ENCODE peak calls at places on chromosomes 3 and 15, in six cellular contexts. N, D, C, Q, V and L are unnamed samples. For H3K27me3, the result is how much of the 10 kb centered on the place peaks cover.

GRCh38 chr3:138455801-138456716 is 21.6 kb downstream of the ESYT3 start:
- DNase-seq in Q (no peak), N (no peak), C (no peak), V (no peak), D (no peak), L (no peak)

GRCh38 chr15:84620626-84621025 is 19.8 kb downstream of the ZSCAN2 start:
- DNase-seq in D (no peak), V (no peak), Q (no peak), C (no peak), N (no peak), L (no peak)

GRCh38 chr15:71599404-71600225 is 210.7 kb upstream of the NR2E3 start:
- DNase-seq in D (no peak), V (no peak), Q (no peak), N (no peak), C (peak), L (no peak)

GRCh38 chr3:41674449-41674848 is 287.5 kb downstream of the ULK4 start:
- DNase-seq in Q (peak), D (no peak), C (no peak), N (no peak), V (no peak), L (no peak)

GRCh38 chr3:119098620-119099222 is 47.2 kb upstream of the TEX55 start:
- DNase-seq in N (no peak), V (no peak), C (peak), D (peak), Q (peak), L (peak)

GRCh38 chr15:63805993-63806980 is 27.5 kb downstream of the HERC1 start:
- DNase-seq in Q (peak), C (no peak), D (no peak), V (no peak), N (no peak), L (no peak)

GRCh38 chr3:195550723-195551122 is 7.6 kb upstream of the PPP1R2 start:
- DNase-seq in V (no peak), C (no peak), Q (no peak), N (no peak), D (no peak), L (no peak)

GRCh38 chr3:541328-541727 is 344.8 kb downstream of the CHL1 start:
- DNase-seq in N (no peak), D (no peak), V (no peak), Q (no peak), C (no peak), L (no peak)

GRCh38 chr3:20225769-20226168 is 39.8 kb upstream of the SGO1 start:
- DNase-seq in Q (peak), C (no peak), D (no peak), N (no peak), V (no peak), L (peak)

GRCh38 chr3:177824190-177824786 is 627.0 kb upstream of the TBL1XR1 start:
- DNase-seq in D (no peak), V (peak), C (peak), Q (peak), N (peak), L (peak)

GRCh38 chr3:119990888-119991287 is 103.4 kb downstream of the GSK3B start:
- DNase-seq in C (no peak), V (no peak), Q (peak), N (no peak), D (no peak), L (peak)

GRCh38 chr3:125556314-125556713 is 36.3 kb upstream of the SNX4 start:
- DNase-seq in N (no peak), C (no peak), Q (peak), V (no peak), D (no peak), L (no peak)

GRCh38 chr15:38992541-38993334 is 428.1 kb upstream of the RASGRP1 start:
- DNase-seq in D (no peak), V (no peak), Q (no peak), C (no peak), N (no peak), L (no peak)

GRCh38 chr3:96538186-96538585 is 276.2 kb upstream of the EPHA6 start:
- DNase-seq in Q (no peak), C (no peak), D (no peak), N (no peak), V (no peak), L (no peak)

GRCh38 chr3:105465251-105465853 is 98.6 kb downstream of the ALCAM start:
- DNase-seq in Q (no peak), D (no peak), N (no peak), C (no peak), V (no peak), L (no peak)

GRCh38 chr15:73172508-73172907 is 120.2 kb downstream of the NEO1 start:
- DNase-seq in V (no peak), D (no peak), N (no peak), C (no peak), Q (peak), L (no peak)

GRCh38 chr15:43977072-43977884 is 150.5 kb downstream of the WDR76 start:
- DNase-seq in V (no peak), N (no peak), Q (no peak), D (peak), C (no peak), L (no peak)

GRCh38 chr3:182716114-182716688 is 77.1 kb upstream of the ATP11B start:
- DNase-seq in N (no peak), V (no peak), C (no peak), Q (no peak), D (peak), L (no peak)

GRCh38 chr3:4995500-4996053 is 16.3 kb downstream of the BHLHE40 start:
- DNase-seq in Q (peak), V (peak), N (peak), C (no peak), D (no peak), L (peak)

GRCh38 chr15:33116218-33116617 is 78.3 kb downstream of the FMN1 start:
- DNase-seq in D (no peak), V (no peak), C (no peak), N (no peak), Q (no peak), L (no peak)

GRCh38 chr3:41997702-41998551 is 36.0 kb upstream of the ULK4 start:
- DNase-seq in D (peak), Q (peak), N (no peak), V (no peak), C (no peak), L (no peak)

GRCh38 chr15:58593870-58594269 is 155.6 kb downstream of the ADAM10 start:
- DNase-seq in D (peak), Q (no peak), V (no peak), C (no peak), N (no peak), L (no peak)

GRCh38 chr3:13477946-13478345 is 2.2 kb upstream of the HDAC11 start:
- DNase-seq in Q (no peak), V (no peak), D (no peak), C (no peak), N (no peak), L (no peak)

GRCh38 chr15:50907866-50908208 is 646 bp upstream of the AP4E1 start:
- DNase-seq in C (no peak), V (peak), D (peak), Q (peak), N (no peak), L (peak)

GRCh38 chr15:42145546-42146455 is 10.6 kb downstream of the PLA2G4F start:
- DNase-seq in V (no peak), Q (no peak), C (no peak), D (no peak), N (no peak), L (no peak)

GRCh38 chr15:100334015-100334414 is 7.8 kb downstream of the ADAMTS17 start:
- DNase-seq in C (no peak), D (no peak), Q (no peak), V (no peak), N (no peak), L (no peak)

GRCh38 chr3:94269763-94270162 is 206.9 kb downstream of the NSUN3 start:
- DNase-seq in N (no peak), C (no peak), D (no peak), Q (no peak), V (no peak), L (no peak)

GRCh38 chr3:180693656-180694055 is 14.4 kb upstream of the CCDC39 start:
- DNase-seq in N (no peak), D (no peak), V (no peak), C (no peak), Q (no peak), L (no peak)

GRCh38 chr3:131730581-131730980 is 227.8 kb upstream of the MRPL3 start:
- DNase-seq in C (no peak), Q (no peak), V (no peak), D (no peak), N (no peak), L (no peak)

GRCh38 chr3:81214626-81215025 is 546.8 kb downstream of the GBE1 start:
- DNase-seq in V (no peak), Q (peak), C (no peak), N (no peak), D (no peak), L (peak)

GRCh38 chr15:28995721-28996120 is 109.9 kb downstream of the APBA2 start:
- DNase-seq in Q (no peak), C (no peak), V (no peak), N (no peak), D (no peak), L (no peak)

GRCh38 chr3:51354766-51355615 is 30.1 kb upstream of the MANF start:
- DNase-seq in C (no peak), D (no peak), Q (no peak), N (no peak), V (no peak), L (no peak)

GRCh38 chr15:40439461-40440299 is 1.1 kb upstream of the BAHD1 start:
- DNase-seq in N (peak), C (peak), V (peak), Q (peak), D (peak), L (peak)

GRCh38 chr15:97091093-97091492 is 760.6 kb downstream of the NR2F2 start:
- DNase-seq in C (no peak), D (no peak), V (no peak), Q (no peak), N (no peak), L (no peak)

GRCh38 chr15:81225161-81225671 is 28.5 kb downstream of the IL16 start:
- DNase-seq in D (no peak), C (peak), Q (no peak), N (peak), V (no peak), L (no peak)

GRCh38 chr15:23857028-23857641 is 170.0 kb upstream of the NDN start:
- DNase-seq in Q (peak), N (peak), C (peak), D (peak), V (peak), L (peak)

GRCh38 chr15:22958487-22959280 is 21.5 kb downstream of the CYFIP1 start:
- DNase-seq in Q (no peak), N (no peak), V (no peak), D (no peak), C (no peak), L (no peak)

GRCh38 chr3:53218136-53218535 is 37.7 kb downstream of the TKT start:
- DNase-seq in D (no peak), C (no peak), V (no peak), N (no peak), Q (no peak), L (no peak)

GRCh38 chr15:96326551-96327154 is 3.8 kb upstream of the NR2F2 start:
- DNase-seq in D (peak), C (no peak), Q (no peak), V (peak), N (peak), L (no peak)

GRCh38 chr3:17820704-17821103 is 78.3 kb upstream of the TBC1D5 start:
- DNase-seq in N (no peak), C (no peak), D (no peak), Q (no peak), V (no peak), L (no peak)

GRCh38 chr3:189322339-189322738 is 150.6 kb downstream of the TPRG1 start:
- DNase-seq in N (no peak), C (no peak), Q (no peak), D (no peak), V (no peak), L (no peak)
- H3K4me3 ChIP-seq in N (no peak), C (no peak), Q (no peak), D (no peak), V (no peak), L (no peak)

DNA sequence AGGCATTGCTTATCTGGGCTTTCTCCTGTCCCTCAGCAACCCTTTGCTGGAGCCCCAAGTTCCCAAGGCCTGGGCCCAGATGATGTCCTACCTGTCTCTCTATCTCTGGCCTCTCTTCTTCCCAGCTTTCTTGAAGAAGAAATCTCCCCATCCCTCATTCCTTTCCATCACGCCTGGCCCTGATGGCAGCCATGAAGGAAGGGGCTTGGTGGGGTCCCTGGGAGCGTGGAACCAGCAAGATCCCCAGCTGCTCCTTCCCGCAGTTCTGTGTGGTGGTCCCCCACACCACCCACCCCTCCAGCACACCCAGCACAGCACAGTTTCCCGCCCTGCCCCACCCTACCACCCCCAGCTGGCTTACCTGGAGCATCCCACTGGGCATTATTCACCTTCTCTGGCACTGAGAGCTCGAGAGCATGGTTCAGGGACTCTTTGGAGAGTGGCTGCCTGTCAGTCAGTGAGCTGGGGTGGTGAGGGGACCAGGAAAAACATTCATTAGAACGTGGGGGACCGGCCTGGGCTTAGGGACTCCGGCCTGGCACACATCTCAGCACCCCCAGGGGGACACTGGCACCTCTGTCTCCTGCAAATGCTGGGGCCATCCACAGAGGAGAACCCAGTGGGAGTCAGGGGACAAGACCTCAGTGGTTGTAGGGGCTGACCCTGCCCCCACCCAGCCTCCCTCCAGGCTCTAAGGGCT is 26.6 kb downstream of the ACSBG1 start:
- DNase-seq in N (no peak), Q (no peak), D (no peak), C (no peak), V (peak), L (no peak)
- TF ChIP-seq CTCF in N (no peak), Q (no peak), D (no peak), C (no peak), V (no peak), L (no peak)

DNA sequence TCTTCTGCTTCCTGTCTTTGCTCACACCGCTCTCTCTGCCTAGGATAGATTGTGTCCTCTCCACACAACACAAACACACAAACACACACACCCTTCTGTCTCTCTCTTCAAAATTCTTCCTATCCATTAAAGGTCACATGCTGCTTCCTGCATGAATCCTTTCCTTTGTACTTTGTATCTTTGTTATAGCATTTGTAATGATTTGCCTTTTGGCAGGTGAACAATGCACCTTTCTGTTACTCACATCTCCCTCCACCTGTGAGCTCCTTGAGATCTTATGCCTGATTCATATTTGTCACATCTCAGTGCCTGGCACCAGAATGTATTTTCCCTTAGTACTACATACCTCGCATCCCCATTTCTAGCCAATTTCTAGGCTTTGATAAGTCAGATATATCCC is 251.4 kb upstream of the UMPS start:
- DNase-seq in D (no peak), C (no peak), V (no peak), Q (no peak), N (no peak), L (no peak)
- H3K27me3 ChIP-seq in D (under half), C (under half), V (under half), Q (under half), N (under half), L (under half)

DNA sequence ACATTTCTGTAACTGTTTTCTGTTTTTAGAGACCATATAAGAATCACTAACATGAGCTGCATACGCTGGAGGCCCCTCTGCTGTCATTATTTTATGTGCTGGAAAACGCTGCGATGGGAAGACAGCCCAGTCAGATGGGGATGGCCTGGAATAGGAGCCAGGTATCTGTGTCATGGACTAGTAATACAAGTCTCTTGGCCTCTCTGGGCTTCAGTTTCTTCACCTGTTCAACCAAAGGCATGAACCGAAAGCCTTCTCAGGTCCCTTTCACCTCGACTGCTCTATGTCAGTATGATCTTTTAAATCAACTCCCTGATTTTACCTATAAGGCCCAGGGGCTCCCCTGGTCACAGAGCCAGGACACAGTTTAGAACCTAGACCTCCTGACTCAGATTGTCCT is 14.6 kb upstream of the RFTN1 start:
- DNase-seq in C (no peak), Q (no peak), V (no peak), N (no peak), D (no peak), L (no peak)
- H3K4me3 ChIP-seq in C (no peak), Q (no peak), V (no peak), N (peak), D (no peak), L (no peak)

GRCh38 chr3:134630506-134630905 is 20.3 kb downstream of the KY start:
- DNase-seq in C (no peak), N (no peak), V (no peak), Q (peak), D (no peak), L (peak)
- TF ChIP-seq CTCF in C (no peak), N (peak), V (peak), Q (peak), D (peak), L (peak)

GRCh38 chr3:8709287-8709686 is 24.3 kb upstream of the CAV3 start:
- DNase-seq in D (no peak), V (no peak), C (no peak), N (no peak), Q (no peak), L (no peak)

GRCh38 chr3:8709801-8710524 is 23.6 kb upstream of the CAV3 start:
- DNase-seq in N (no peak), Q (no peak), C (no peak), D (no peak), V (no peak), L (no peak)

GRCh38 chr3:8713901-8714759 is 19.5 kb upstream of the CAV3 start:
- DNase-seq in Q (no peak), C (no peak), N (no peak), D (no peak), V (no peak), L (no peak)

GRCh38 chr3:8712871-8713360 is 20.7 kb upstream of the CAV3 start:
- DNase-seq in N (no peak), D (no peak), V (no peak), C (no peak), Q (no peak), L (no peak)

GRCh38 chr3:8712045-8712870 is 21.3 kb upstream of the CAV3 start:
- DNase-seq in Q (peak), N (no peak), V (no peak), D (no peak), C (no peak), L (peak)
- H3K27me3 ChIP-seq in Q (under half), N (under half), V (under half), D (under half), C (under half), L (under half)